ENCODE peak calls at places on chromosome 20, in four cellular contexts. X is effector CD4-positive, alpha-beta T cell; V is nucleus accumbens; R is tibial artery. I is an unnamed sample.

GRCh38 chr20:59751075-59751711 is 146.9 kb downstream of the PHACTR3 start:
- DNase-seq in R (peak; percentile 74), V (peak; percentile 58), X (no peak), I (peak; percentile 70)

GRCh38 chr20:45088247-45088646 is 12.7 kb downstream of the KCNS1 start:
- DNase-seq in X (no peak), R (no peak), V (no peak), I (no peak)

GRCh38 chr20:8074931-8075330 is 55.4 kb upstream of the TMX4 start:
- DNase-seq in X (no peak), V (no peak), R (no peak), I (no peak)

GRCh38 chr20:8447262-8448120 is 315.4 kb downstream of the PLCB1 start:
- DNase-seq in R (no peak), V (no peak), X (no peak), I (no peak)

GRCh38 chr20:39107741-39108140 is 145.6 kb downstream of the DHX35 start:
- DNase-seq in R (no peak), X (no peak), V (no peak), I (no peak)

GRCh38 chr20:61436268-61436667 is 184.2 kb downstream of the CDH4 start:
- DNase-seq in X (no peak), R (no peak), V (no peak), I (no peak)

GRCh38 chr20:20267685-20268429 is 100.0 kb upstream of the INSM1 start:
- DNase-seq in V (no peak), X (no peak), R (no peak), I (no peak)

GRCh38 chr20:50009521-50010454 is 27.0 kb downstream of the SNAI1 start:
- DNase-seq in R (no peak), V (no peak), X (no peak), I (no peak)

GRCh38 chr20:57897156-57897874 is 187.5 kb upstream of the PMEPA1 start:
- DNase-seq in R (no peak), V (no peak), X (no peak), I (no peak)

I was measured in substantia nigra.